ENCODE peak calls at places on chromosomes 3 and 15, in seven cellular contexts. U, D, M, T, Z, O and G are unnamed samples.

GRCh38 chr3:105444725-105445124 is 78.0 kb downstream of the ALCAM start:
- DNase-seq in M (no peak), O (no peak), D (no peak), Z (no peak), U (no peak), T (no peak), G (no peak)

GRCh38 chr3:47404955-47405790 is 24.4 kb downstream of the PTPN23 start:
- DNase-seq in U (no peak), T (peak), O (no peak), M (no peak), Z (no peak), D (peak), G (peak)

GRCh38 chr3:141845407-141846049 is 30.9 kb upstream of the ATP1B3 start:
- DNase-seq in U (peak), M (peak), D (no peak), T (no peak), O (no peak), Z (no peak), G (no peak)

GRCh38 chr3:190424478-190425439 is 24.9 kb downstream of the TMEM207 start:
- DNase-seq in O (peak), Z (peak), U (peak), D (peak), T (peak), M (peak), G (peak)

GRCh38 chr3:29140706-29141105 is 140.2 kb upstream of the RBMS3 start:
- DNase-seq in M (no peak), O (no peak), U (no peak), Z (no peak), T (no peak), D (no peak), G (peak)

GRCh38 chr3:135097276-135097946 is 302.4 kb downstream of the EPHB1 start:
- DNase-seq in U (no peak), M (no peak), Z (peak), D (no peak), O (no peak), T (no peak), G (no peak)

GRCh38 chr3:194333212-194333980 is 17.7 kb downstream of the CPN2 start:
- DNase-seq in U (no peak), M (peak), O (peak), T (peak), Z (no peak), D (peak), G (peak)

GRCh38 chr3:123633530-123633929 is 48.7 kb upstream of the HACD2 start:
- DNase-seq in Z (no peak), O (no peak), D (no peak), M (no peak), U (no peak), T (no peak), G (no peak)

GRCh38 chr3:150365132-150365604 is 42.9 kb upstream of the TSC22D2 start:
- DNase-seq in D (no peak), T (no peak), M (no peak), O (peak), U (no peak), Z (no peak), G (peak)

GRCh38 chr15:50418041-50418583 is 6.1 kb upstream of the USP8 start:
- DNase-seq in D (no peak), Z (no peak), O (no peak), M (peak), U (no peak), T (no peak), G (no peak)

GRCh38 chr3:120763601-120764000 is 21.1 kb downstream of the GTF2E1 start:
- DNase-seq in Z (no peak), T (no peak), U (no peak), M (no peak), D (no peak), O (no peak), G (no peak)

GRCh38 chr3:46668591-46668990 is 24.9 kb downstream of the ALS2CL start:
- DNase-seq in M (no peak), U (no peak), D (peak), T (no peak), O (no peak), Z (no peak), G (no peak)

GRCh38 chr3:172249039-172249438 is 199.2 kb downstream of the GHSR start:
- DNase-seq in O (no peak), Z (no peak), D (no peak), T (no peak), U (no peak), M (no peak), G (peak)

GRCh38 chr15:50224606-50225005 is 40.9 kb downstream of the HDC start:
- DNase-seq in T (peak), U (no peak), D (no peak), O (no peak), Z (no peak), M (no peak), G (no peak)

GRCh38 chr3:111577798-111578685 is 17.1 kb downstream of the ZBED2 start:
- DNase-seq in U (peak), M (no peak), T (peak), O (peak), D (peak), Z (no peak), G (peak)